ENCODE peak calls at places on chromosomes 5 and 9, in seven cellular contexts. L, U, O, A, M, H and Y are unnamed samples.

GRCh38 chr9:35611230-35611797 is 6.3 kb downstream of the TESK1 start:
- DNase-seq in L (no peak), U (peak; percentile 57), O (no peak), A (peak; percentile 37), M (no peak), H (peak; percentile 32), Y (no peak)

GRCh38 chr5:111953351-111954127 is 196.5 kb upstream of the NREP start:
- DNase-seq in L (no peak), U (peak; percentile 59), O (no peak), A (no peak), M (no peak), H (no peak), Y (peak; percentile 61)

GRCh38 chr9:89796606-89797005 is 191.8 kb downstream of the GADD45G start:
- DNase-seq in L (no peak), U (no peak), O (no peak), A (no peak), M (no peak), H (no peak), Y (no peak)

GRCh38 chr5:177520906-177521513 is 4.2 kb upstream of the DDX41 start:
- DNase-seq in L (no peak), U (peak; percentile 88), O (no peak), A (no peak), M (no peak), H (no peak), Y (no peak)

GRCh38 chr5:78779771-78780616 is 131.4 kb upstream of the LHFPL2 start:
- DNase-seq in L (no peak), U (peak; percentile 78), O (no peak), A (peak; percentile 50), M (no peak), H (no peak), Y (peak; percentile 85)

GRCh38 chr5:171207256-171207866 is 101.7 kb upstream of the TLX3 start:
- DNase-seq in L (peak; percentile 12), U (peak; percentile 58), O (no peak), A (peak; percentile 72), M (no peak), H (no peak), Y (peak; percentile 57)

GRCh38 chr5:123708074-123708806 is 196.3 kb downstream of the CSNK1G3 start:
- DNase-seq in L (no peak), U (peak; percentile 82), O (no peak), A (peak; percentile 77), M (no peak), H (no peak), Y (peak; percentile 80)

GRCh38 chr9:126383395-126384104 is 56.9 kb downstream of the MVB12B start:
- DNase-seq in L (no peak), U (no peak), O (no peak), A (no peak), M (no peak), H (no peak), Y (no peak)

GRCh38 chr9:14661421-14662059 is 31.7 kb downstream of the ZDHHC21 start:
- DNase-seq in L (peak; percentile 76), U (peak; percentile 32), O (no peak), A (peak; percentile 73), M (no peak), H (no peak), Y (peak; percentile 20)

GRCh38 chr5:1468629-1469527 is 23.6 kb upstream of the SLC6A3 start:
- DNase-seq in L (no peak), U (no peak), O (no peak), A (no peak), M (no peak), H (no peak), Y (no peak)

GRCh38 chr5:61132559-61132958 is 29.7 kb downstream of the SMIM15 start:
- DNase-seq in L (peak; percentile 10), U (peak; percentile 13), O (no peak), A (no peak), M (no peak), H (no peak), Y (peak; percentile 23)

GRCh38 chr9:77756449-77756848 is 108.3 kb upstream of the GNA14 start:
- DNase-seq in L (no peak), U (no peak), O (no peak), A (no peak), M (no peak), H (no peak), Y (peak; percentile 3)

GRCh38 chr5:98905857-98906688 is 22.7 kb downstream of the CHD1 start:
- DNase-seq in L (no peak), U (peak; percentile 65), O (no peak), A (peak; percentile 66), M (no peak), H (no peak), Y (peak; percentile 41)

GRCh38 chr9:17476401-17476800 is 102.5 kb upstream of the SH3GL2 start:
- DNase-seq in L (no peak), U (no peak), O (no peak), A (no peak), M (no peak), H (no peak), Y (no peak)

GRCh38 chr9:101419863-101420262 is 15.7 kb downstream of the ALDOB start:
- DNase-seq in L (no peak), U (no peak), O (no peak), A (no peak), M (no peak), H (no peak), Y (no peak)

GRCh38 chr5:71576241-71576640 is 10.9 kb upstream of the MCCC2 start:
- DNase-seq in L (no peak), U (no peak), O (no peak), A (no peak), M (no peak), H (no peak), Y (no peak)

GRCh38 chr5:59709833-59710232 is 183.7 kb downstream of the PDE4D start:
- DNase-seq in L (peak; percentile 61), U (peak; percentile 41), O (no peak), A (peak; percentile 81), M (no peak), H (no peak), Y (peak; percentile 38)

GRCh38 chr5:119453045-119453383 is 717 bp downstream of the HSD17B4 start:
- DNase-seq in L (no peak), U (peak; percentile 23), O (no peak), A (no peak), M (no peak), H (no peak), Y (no peak)

GRCh38 chr5:139651863-139652787 is 4.0 kb downstream of the CXXC5 start:
- DNase-seq in L (no peak), U (peak; percentile 93), O (peak; percentile 82), A (peak; percentile 73), M (peak; percentile 91), H (no peak), Y (peak; percentile 89)

GRCh38 chr9:119441338-119441737 is 72.1 kb upstream of the BRINP1 start:
- DNase-seq in L (no peak), U (no peak), O (no peak), A (no peak), M (no peak), H (no peak), Y (no peak)

GRCh38 chr9:3299872-3300271 is 225.9 kb downstream of the RFX3 start:
- DNase-seq in L (no peak), U (no peak), O (no peak), A (no peak), M (no peak), H (no peak), Y (no peak)

GRCh38 chr5:179230061-179230461 is 115.2 kb downstream of the ADAMTS2 start:
- DNase-seq in L (no peak), U (no peak), O (no peak), A (no peak), M (no peak), H (no peak), Y (no peak)

GRCh38 chr5:97019435-97020117 is 83.7 kb downstream of the LNPEP start:
- DNase-seq in L (no peak), U (peak; percentile 68), O (no peak), A (peak; percentile 28), M (no peak), H (no peak), Y (no peak)

GRCh38 chr9:121844090-121844489 is 192.7 kb downstream of the DAB2IP start:
- DNase-seq in L (no peak), U (no peak), O (no peak), A (peak; percentile 96), M (no peak), H (no peak), Y (no peak)

GRCh38 chr9:113692264-113692663 is 183.8 kb upstream of the ZNF618 start:
- DNase-seq in L (no peak), U (no peak), O (no peak), A (no peak), M (no peak), H (no peak), Y (no peak)

GRCh38 chr5:31819926-31820516 is 181.1 kb downstream of the PDZD2 start:
- DNase-seq in L (no peak), U (no peak), O (no peak), A (no peak), M (no peak), H (no peak), Y (peak; percentile 53)

GRCh38 chr5:141677415-141677814 is 4.6 kb downstream of the ARAP3 start:
- DNase-seq in L (no peak), U (no peak), O (no peak), A (peak; percentile 21), M (no peak), H (no peak), Y (no peak)

GRCh38 chr5:71651554-71651953 is 64.4 kb downstream of the MCCC2 start:
- DNase-seq in L (no peak), U (no peak), O (no peak), A (no peak), M (no peak), H (peak; percentile 11), Y (no peak)

GRCh38 chr5:173315495-173316352 is 12.5 kb downstream of the STC2 start:
- DNase-seq in L (no peak), U (peak; percentile 81), O (no peak), A (no peak), M (no peak), H (no peak), Y (no peak)

GRCh38 chr5:151448038-151448985 is 909 bp downstream of the SLC36A1 start:
- DNase-seq in L (no peak), U (no peak), O (no peak), A (peak; percentile 44), M (no peak), H (peak; percentile 5), Y (peak; percentile 18)

GRCh38 chr9:132439153-132439552 is 29.1 kb downstream of the CFAP77 start:
- DNase-seq in L (no peak), U (no peak), O (no peak), A (no peak), M (no peak), H (no peak), Y (no peak)

GRCh38 chr5:91103353-91104061 is 279.6 kb downstream of the ARRDC3 start:
- DNase-seq in L (no peak), U (no peak), O (no peak), A (no peak), M (no peak), H (no peak), Y (no peak)

GRCh38 chr5:126855266-126855665 is 78.3 kb downstream of the LMNB1 start:
- DNase-seq in L (no peak), U (no peak), O (no peak), A (no peak), M (no peak), H (no peak), Y (peak; percentile 27)

GRCh38 chr5:178331491-178331981 is 98.9 kb upstream of the PHYKPL start:
- DNase-seq in L (no peak), U (peak; percentile 97), O (peak; percentile 81), A (no peak), M (no peak), H (no peak), Y (no peak)

GRCh38 chr5:172929371-172929838 is 29.8 kb upstream of the RPL26L1 start:
- DNase-seq in L (no peak), U (no peak), O (no peak), A (peak; percentile 61), M (no peak), H (no peak), Y (no peak)

GRCh38 chr5:123157797-123158528 is 68.9 kb downstream of the PRDM6 start:
- DNase-seq in L (no peak), U (peak; percentile 27), O (no peak), A (peak; percentile 6), M (no peak), H (no peak), Y (peak; percentile 70)

GRCh38 chr5:32044904-32045303 is 129.2 kb downstream of the GOLPH3 start:
- DNase-seq in L (peak; percentile 44), U (peak; percentile 29), O (no peak), A (no peak), M (no peak), H (no peak), Y (peak; percentile 87)

GRCh38 chr9:35792044-35792813 is 838 bp downstream of the NPR2 start:
- DNase-seq in L (no peak), U (no peak), O (peak; percentile 64), A (no peak), M (no peak), H (no peak), Y (no peak)